ENCODE peak calls at places on chromosome 22, in eight cellular contexts. P, E, J, L, X, D, M and B are unnamed samples.

GRCh38 chr22:32920032-32920628 is 118.6 kb downstream of the TIMP3 start:
- DNase-seq in P (no peak), E (no peak), J (no peak), L (no peak), X (peak), D (peak), M (peak), B (no peak)

GRCh38 chr22:24145446-24146189 is 35.7 kb upstream of the SUSD2 start:
- DNase-seq in P (peak), E (no peak), J (no peak), L (no peak), X (no peak), D (no peak), M (no peak), B (no peak)

GRCh38 chr22:17962168-17962567 is 62.2 kb downstream of the MICAL3 start:
- DNase-seq in P (no peak), E (no peak), J (no peak), L (no peak), X (no peak), D (no peak), M (no peak), B (no peak)

GRCh38 chr22:32844251-32844650 is 42.7 kb downstream of the TIMP3 start:
- DNase-seq in P (no peak), E (no peak), J (no peak), L (no peak), X (no peak), D (no peak), M (no peak), B (no peak)

GRCh38 chr22:19122143-19122751 is at the start of gene DGCR2:
- DNase-seq in P (peak), E (peak), J (peak), L (peak), X (peak), D (peak), M (peak), B (peak)

GRCh38 chr22:47295226-47295901 is 532.9 kb downstream of the TBC1D22A start:
- DNase-seq in P (no peak), E (no peak), J (no peak), L (no peak), X (no peak), D (no peak), M (no peak), B (no peak)

GRCh38 chr22:25777870-25778269 is 35.9 kb downstream of the MYO18B start:
- DNase-seq in P (no peak), E (no peak), J (peak), L (no peak), X (peak), D (peak), M (peak), B (no peak)

GRCh38 chr22:47192106-47192650 is 429.7 kb downstream of the TBC1D22A start:
- DNase-seq in P (no peak), E (no peak), J (no peak), L (peak), X (peak), D (no peak), M (no peak), B (no peak)

GRCh38 chr22:21700822-21701221 is 34.8 kb downstream of the YPEL1 start:
- DNase-seq in P (no peak), E (no peak), J (no peak), L (no peak), X (no peak), D (no peak), M (no peak), B (no peak)

GRCh38 chr22:42794551-42795510 is 62.2 kb downstream of the ARFGAP3 start:
- DNase-seq in P (peak), E (no peak), J (no peak), L (no peak), X (no peak), D (no peak), M (no peak), B (no peak)

GRCh38 chr22:33697640-33698039 is 222.6 kb downstream of the LARGE1 start:
- DNase-seq in P (no peak), E (no peak), J (peak), L (no peak), X (no peak), D (peak), M (no peak), B (no peak)

GRCh38 chr22:46027219-46028068 is 50.5 kb upstream of the WNT7B start:
- DNase-seq in P (peak), E (no peak), J (no peak), L (peak), X (peak), D (no peak), M (no peak), B (no peak)

GRCh38 chr22:27720860-27721259 is 80.7 kb downstream of the MN1 start:
- DNase-seq in P (no peak), E (no peak), J (no peak), L (no peak), X (peak), D (no peak), M (no peak), B (no peak)

GRCh38 chr22:46534901-46535630 is 2.4 kb downstream of the CELSR1 start:
- DNase-seq in P (no peak), E (no peak), J (no peak), L (no peak), X (no peak), D (no peak), M (no peak), B (no peak)

GRCh38 chr22:38135133-38135706 is 24.7 kb upstream of the BAIAP2L2 start:
- DNase-seq in P (no peak), E (no peak), J (peak), L (peak), X (no peak), D (peak), M (peak), B (peak)

GRCh38 chr22:38218661-38219331 is 17.0 kb downstream of the MAFF start:
- DNase-seq in P (peak), E (peak), J (peak), L (peak), X (peak), D (peak), M (peak), B (peak)

GRCh38 chr22:39299829-39300178 is 19.6 kb downstream of the RPL3 start:
- DNase-seq in P (peak), E (no peak), J (no peak), L (no peak), X (no peak), D (no peak), M (peak), B (no peak)
- H3K4me3 ChIP-seq in P (no peak), E (peak), J (no peak), L (no peak), X (peak), D (no peak), M (no peak), B (no peak)

DNA sequence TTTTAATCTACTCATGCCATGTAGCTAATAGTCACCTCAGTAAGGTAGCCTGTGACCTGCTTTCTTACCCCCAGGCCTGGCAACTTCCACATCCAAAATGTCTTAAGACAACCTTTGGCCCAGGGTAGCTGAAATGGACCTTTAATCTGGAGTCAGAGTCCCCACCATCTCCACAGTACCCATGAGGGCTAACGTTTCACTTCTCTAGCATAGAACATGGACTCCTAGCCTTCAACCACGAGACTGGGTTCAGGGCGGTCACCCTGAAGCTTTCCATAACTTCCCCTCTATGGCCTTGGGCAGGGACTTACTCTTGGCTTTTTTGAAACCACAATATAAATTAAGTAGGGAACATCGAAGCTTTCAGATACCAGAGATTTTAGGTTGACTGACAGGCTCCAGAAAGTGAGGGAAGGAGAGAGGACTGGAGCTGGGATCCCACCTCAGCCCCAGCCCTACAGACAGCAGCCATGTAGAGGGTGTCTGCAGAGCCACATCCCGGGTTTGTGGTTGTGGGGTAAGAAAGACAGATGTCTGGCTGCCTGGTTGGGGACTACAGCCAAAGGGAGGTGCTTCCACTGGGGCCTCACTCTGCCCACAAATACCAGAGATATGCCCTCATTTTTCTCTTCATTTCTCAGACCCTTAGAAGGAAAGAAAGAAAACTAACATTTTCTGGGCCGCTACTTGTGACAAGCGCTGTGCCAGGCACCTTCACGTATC is 2.6 kb downstream of the TBC1D10A start:
- DNase-seq in P (no peak), E (no peak), J (peak), L (no peak), X (peak), D (peak), M (peak), B (no peak)
- H3K4me3 ChIP-seq in P (no peak), E (peak), J (no peak), L (no peak), X (peak), D (no peak), M (no peak), B (peak)

GRCh38 chr22:36874309-36874696 is 13.5 kb downstream of the NCF4 start:
- DNase-seq in P (no peak), E (no peak), J (no peak), L (no peak), X (no peak), D (no peak), M (no peak), B (no peak)
- H3K4me3 ChIP-seq in P (no peak), E (no peak), J (no peak), L (no peak), X (no peak), D (no peak), M (no peak), B (no peak)

GRCh38 chr22:35099883-35100282 is 33.9 kb downstream of the ISX start:
- DNase-seq in P (no peak), E (no peak), J (no peak), L (no peak), X (no peak), D (no peak), M (no peak), B (no peak)
- H3K4me3 ChIP-seq in P (no peak), E (no peak), J (no peak), L (no peak), X (no peak), D (no peak), M (no peak), B (no peak)

DNA sequence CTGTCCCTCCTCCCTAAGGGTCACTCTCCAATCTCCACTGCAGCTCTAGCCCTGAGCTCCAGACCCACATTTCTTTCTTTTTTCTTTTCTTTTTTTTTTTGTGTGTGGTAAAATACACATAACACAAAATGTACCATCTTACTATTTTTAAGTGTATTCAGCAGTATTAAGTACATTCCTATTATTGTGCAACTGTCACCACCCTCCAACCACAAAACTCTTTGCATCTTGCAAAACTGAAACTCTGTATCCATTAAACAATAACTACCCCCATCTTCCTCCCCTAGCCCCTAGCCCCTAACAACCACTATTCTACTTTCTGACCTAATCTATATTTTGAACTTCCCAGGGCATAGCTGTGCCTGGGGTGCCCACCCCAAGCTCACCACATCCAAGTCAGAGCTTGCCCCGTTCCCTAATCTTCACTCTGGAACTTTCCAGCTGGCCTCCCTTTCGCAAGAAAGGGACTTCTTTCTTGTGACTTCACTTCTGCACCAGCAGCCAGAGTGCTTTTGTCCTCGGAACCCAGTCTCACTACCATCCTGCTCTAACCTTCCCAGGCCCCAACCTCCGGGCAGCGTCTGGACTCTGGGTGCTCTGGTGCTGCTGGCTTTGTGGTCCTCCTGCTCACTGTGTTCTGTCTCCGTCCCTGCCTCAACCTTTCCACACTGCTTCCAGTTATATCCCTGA is 30.7 kb downstream of the PARVG start:
- DNase-seq in P (no peak), E (no peak), J (no peak), L (no peak), X (no peak), D (peak), M (peak), B (no peak)
- H3K4me3 ChIP-seq in P (no peak), E (peak), J (no peak), L (no peak), X (no peak), D (no peak), M (no peak), B (no peak)

DNA sequence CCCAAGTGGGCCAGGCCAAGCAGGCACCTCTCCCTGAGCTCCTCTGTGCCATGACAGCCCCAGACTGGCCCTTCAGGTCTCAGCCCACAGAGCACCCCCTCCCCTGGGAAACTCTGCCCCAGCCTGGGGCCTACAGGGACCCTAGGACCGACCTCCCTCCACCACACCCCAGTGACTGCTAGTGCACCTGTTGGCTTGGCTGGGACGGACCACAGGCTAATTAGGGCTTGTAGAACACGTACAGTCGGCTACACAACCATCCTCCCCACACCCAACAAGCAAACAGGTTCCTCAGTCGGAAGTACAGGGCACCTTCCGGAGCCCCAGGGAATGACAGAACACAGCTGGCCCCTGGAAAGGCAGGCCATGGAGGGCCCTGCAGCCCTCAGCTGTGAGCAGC is 4.3 kb downstream of the SBF1 start:
- DNase-seq in P (no peak), E (no peak), J (no peak), L (peak), X (no peak), D (no peak), M (no peak), B (no peak)
- H3K4me3 ChIP-seq in P (no peak), E (no peak), J (no peak), L (no peak), X (no peak), D (no peak), M (no peak), B (no peak)